ENCODE peak calls at places on chromosomes 12 and 14, in six cellular contexts. One of them, this sample, is unnamed.

GRCh38 chr12:116878567-116879508 is 2.4 kb downstream of the HRK start:
- DNase-seq in testis: no peak
- DNase-seq in glutamatergic neuron: peak; percentile 48
- DNase-seq in transverse colon: peak; percentile 69
- DNase-seq in AG04450: no peak
- DNase-seq in gastrocnemius medialis: no peak
- DNase-seq in this sample: no peak

GRCh38 chr12:103884316-103884715 is 43.3 kb upstream of the NT5DC3 start:
- DNase-seq in testis: peak; percentile 56
- DNase-seq in glutamatergic neuron: no peak
- DNase-seq in transverse colon: peak; percentile 24
- DNase-seq in AG04450: peak; percentile 45
- DNase-seq in gastrocnemius medialis: no peak
- DNase-seq in this sample: no peak

GRCh38 chr12:100110276-100110675 is 32.4 kb downstream of the BLTP3B start:
- DNase-seq in testis: no peak
- DNase-seq in glutamatergic neuron: no peak
- DNase-seq in transverse colon: no peak
- DNase-seq in AG04450: no peak
- DNase-seq in gastrocnemius medialis: no peak
- DNase-seq in this sample: no peak

GRCh38 chr12:39122562-39123204 is 217.3 kb upstream of the CPNE8 start:
- DNase-seq in testis: no peak
- DNase-seq in glutamatergic neuron: no peak
- DNase-seq in transverse colon: no peak
- DNase-seq in AG04450: no peak
- DNase-seq in gastrocnemius medialis: no peak
- DNase-seq in this sample: no peak

GRCh38 chr12:72289633-72290032 is 17.5 kb downstream of the TRHDE start:
- DNase-seq in testis: no peak
- DNase-seq in glutamatergic neuron: no peak
- DNase-seq in transverse colon: no peak
- DNase-seq in AG04450: no peak
- DNase-seq in gastrocnemius medialis: no peak
- DNase-seq in this sample: no peak

GRCh38 chr12:32454075-32454474 is 54.7 kb downstream of the FGD4 start:
- DNase-seq in testis: no peak
- DNase-seq in glutamatergic neuron: no peak
- DNase-seq in transverse colon: no peak
- DNase-seq in AG04450: peak; percentile 21
- DNase-seq in gastrocnemius medialis: no peak
- DNase-seq in this sample: no peak

GRCh38 chr14:72855913-72856312 is 38.0 kb downstream of the DPF3 start:
- DNase-seq in testis: no peak
- DNase-seq in glutamatergic neuron: no peak
- DNase-seq in transverse colon: peak; percentile 55
- DNase-seq in AG04450: no peak
- DNase-seq in gastrocnemius medialis: peak; percentile 52
- DNase-seq in this sample: no peak

GRCh38 chr12:52253391-52254179 is 20.5 kb downstream of the KRT7 start:
- DNase-seq in testis: no peak
- DNase-seq in glutamatergic neuron: no peak
- DNase-seq in transverse colon: no peak
- DNase-seq in AG04450: no peak
- DNase-seq in gastrocnemius medialis: peak; percentile 1
- DNase-seq in this sample: peak; percentile 39

GRCh38 chr12:68157295-68157871 is 2.2 kb downstream of the IFNG start:
- DNase-seq in testis: no peak
- DNase-seq in glutamatergic neuron: no peak
- DNase-seq in transverse colon: no peak
- DNase-seq in AG04450: no peak
- DNase-seq in gastrocnemius medialis: no peak
- DNase-seq in this sample: no peak

GRCh38 chr14:94480809-94481208 is 4.8 kb upstream of the SERPINA9 start:
- DNase-seq in testis: no peak
- DNase-seq in glutamatergic neuron: no peak
- DNase-seq in transverse colon: no peak
- DNase-seq in AG04450: no peak
- DNase-seq in gastrocnemius medialis: no peak
- DNase-seq in this sample: no peak

GRCh38 chr14:92074555-92074954 is 31.8 kb downstream of the ATXN3 start:
- DNase-seq in testis: no peak
- DNase-seq in glutamatergic neuron: no peak
- DNase-seq in transverse colon: no peak
- DNase-seq in AG04450: no peak
- DNase-seq in gastrocnemius medialis: no peak
- DNase-seq in this sample: no peak

GRCh38 chr12:11513288-11513687 is 117.9 kb upstream of the PRB2 start:
- DNase-seq in testis: no peak
- DNase-seq in glutamatergic neuron: no peak
- DNase-seq in transverse colon: no peak
- DNase-seq in AG04450: no peak
- DNase-seq in gastrocnemius medialis: no peak
- DNase-seq in this sample: no peak

GRCh38 chr12:108332791-108333382 is 6.2 kb downstream of the CMKLR1 start:
- DNase-seq in testis: peak; percentile 35
- DNase-seq in glutamatergic neuron: no peak
- DNase-seq in transverse colon: peak; percentile 42
- DNase-seq in AG04450: no peak
- DNase-seq in gastrocnemius medialis: peak; percentile 68
- DNase-seq in this sample: peak; percentile 82

GRCh38 chr12:96193725-96194571 is at the start of gene ELK3:
- DNase-seq in testis: peak; percentile 64
- DNase-seq in glutamatergic neuron: peak; percentile 57
- DNase-seq in transverse colon: peak; percentile 78
- DNase-seq in AG04450: no peak
- DNase-seq in gastrocnemius medialis: peak; percentile 36
- DNase-seq in this sample: peak; percentile 76

GRCh38 chr12:96136720-96137378 is 57.3 kb upstream of the ELK3 start:
- DNase-seq in testis: no peak
- DNase-seq in glutamatergic neuron: no peak
- DNase-seq in transverse colon: no peak
- DNase-seq in AG04450: no peak
- DNase-seq in gastrocnemius medialis: no peak
- DNase-seq in this sample: no peak

GRCh38 chr12:25135531-25136154 is 59.3 kb downstream of the DNAI7 start:
- DNase-seq in testis: no peak
- DNase-seq in glutamatergic neuron: no peak
- DNase-seq in transverse colon: peak; percentile 8
- DNase-seq in AG04450: no peak
- DNase-seq in gastrocnemius medialis: no peak
- DNase-seq in this sample: no peak

GRCh38 chr12:32736445-32736844 is 19.3 kb downstream of the YARS2 start:
- DNase-seq in testis: no peak
- DNase-seq in glutamatergic neuron: no peak
- DNase-seq in transverse colon: no peak
- DNase-seq in AG04450: no peak
- DNase-seq in gastrocnemius medialis: no peak
- DNase-seq in this sample: no peak

GRCh38 chr12:27852742-27853141 is 72.7 kb upstream of the MANSC4 start:
- DNase-seq in testis: no peak
- DNase-seq in glutamatergic neuron: no peak
- DNase-seq in transverse colon: no peak
- DNase-seq in AG04450: no peak
- DNase-seq in gastrocnemius medialis: no peak
- DNase-seq in this sample: no peak

GRCh38 chr12:76183459-76184186 is 99.1 kb upstream of the NAP1L1 start:
- DNase-seq in testis: no peak
- DNase-seq in glutamatergic neuron: no peak
- DNase-seq in transverse colon: no peak
- DNase-seq in AG04450: peak; percentile 96
- DNase-seq in gastrocnemius medialis: peak; percentile 26
- DNase-seq in this sample: no peak

GRCh38 chr12:51524386-51524901 is 66.6 kb upstream of the SCN8A start:
- DNase-seq in testis: no peak
- DNase-seq in glutamatergic neuron: no peak
- DNase-seq in transverse colon: no peak
- DNase-seq in AG04450: no peak
- DNase-seq in gastrocnemius medialis: no peak
- DNase-seq in this sample: no peak

GRCh38 chr14:89566644-89567411 is 149.8 kb upstream of the FOXN3 start:
- DNase-seq in testis: no peak
- DNase-seq in glutamatergic neuron: no peak
- DNase-seq in transverse colon: no peak
- DNase-seq in AG04450: no peak
- DNase-seq in gastrocnemius medialis: no peak
- DNase-seq in this sample: no peak

GRCh38 chr14:89564291-89564957 is 147.4 kb upstream of the FOXN3 start:
- DNase-seq in testis: no peak
- DNase-seq in glutamatergic neuron: no peak
- DNase-seq in transverse colon: no peak
- DNase-seq in AG04450: no peak
- DNase-seq in gastrocnemius medialis: no peak
- DNase-seq in this sample: no peak

GRCh38 chr14:89564999-89565398 is 148.0 kb upstream of the FOXN3 start:
- DNase-seq in testis: no peak
- DNase-seq in glutamatergic neuron: no peak
- DNase-seq in transverse colon: no peak
- DNase-seq in AG04450: no peak
- DNase-seq in gastrocnemius medialis: no peak
- DNase-seq in this sample: no peak

GRCh38 chr14:89566180-89566579 is 149.1 kb upstream of the FOXN3 start:
- DNase-seq in testis: no peak
- DNase-seq in glutamatergic neuron: no peak
- DNase-seq in transverse colon: no peak
- DNase-seq in AG04450: no peak
- DNase-seq in gastrocnemius medialis: no peak
- DNase-seq in this sample: no peak

GRCh38 chr14:89563503-89563902 is 146.5 kb upstream of the FOXN3 start:
- DNase-seq in testis: no peak
- DNase-seq in glutamatergic neuron: no peak
- DNase-seq in transverse colon: no peak
- DNase-seq in AG04450: no peak
- DNase-seq in gastrocnemius medialis: no peak
- DNase-seq in this sample: no peak
- TF ChIP-seq CTCF in testis: no peak
- TF ChIP-seq CTCF in glutamatergic neuron: no peak
- TF ChIP-seq CTCF in transverse colon: no peak
- TF ChIP-seq CTCF in AG04450: no peak
- TF ChIP-seq CTCF in gastrocnemius medialis: no peak
- TF ChIP-seq CTCF in this sample: no peak

DNA sequence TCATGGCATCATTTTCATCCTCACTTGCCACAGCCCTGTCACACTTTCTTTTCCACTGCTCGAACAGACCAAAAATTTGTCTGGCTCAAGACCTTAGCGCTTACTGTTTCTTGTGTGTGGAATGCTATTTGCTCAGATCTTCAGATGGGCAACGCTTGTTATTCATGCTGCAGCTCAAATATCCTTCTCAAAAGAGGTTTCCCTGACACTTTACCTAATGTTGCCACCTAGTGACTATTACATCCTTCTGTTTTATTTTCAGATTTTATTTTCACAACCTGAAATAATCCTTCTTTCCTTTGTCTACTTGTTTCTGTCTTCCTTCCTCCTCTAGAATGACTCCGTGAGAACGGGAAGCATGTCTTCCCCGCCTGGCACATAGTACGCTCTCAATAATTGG is 5.6 kb downstream of the FBXO33 start:
- DNase-seq in testis: no peak
- DNase-seq in glutamatergic neuron: no peak
- DNase-seq in transverse colon: no peak
- DNase-seq in AG04450: no peak
- DNase-seq in gastrocnemius medialis: no peak
- DNase-seq in this sample: no peak
- TF ChIP-seq CTCF in testis: no peak
- TF ChIP-seq CTCF in glutamatergic neuron: no peak
- TF ChIP-seq CTCF in transverse colon: no peak
- TF ChIP-seq CTCF in AG04450: peak; percentile 36
- TF ChIP-seq CTCF in gastrocnemius medialis: no peak
- TF ChIP-seq CTCF in this sample: peak; percentile 23

DNA sequence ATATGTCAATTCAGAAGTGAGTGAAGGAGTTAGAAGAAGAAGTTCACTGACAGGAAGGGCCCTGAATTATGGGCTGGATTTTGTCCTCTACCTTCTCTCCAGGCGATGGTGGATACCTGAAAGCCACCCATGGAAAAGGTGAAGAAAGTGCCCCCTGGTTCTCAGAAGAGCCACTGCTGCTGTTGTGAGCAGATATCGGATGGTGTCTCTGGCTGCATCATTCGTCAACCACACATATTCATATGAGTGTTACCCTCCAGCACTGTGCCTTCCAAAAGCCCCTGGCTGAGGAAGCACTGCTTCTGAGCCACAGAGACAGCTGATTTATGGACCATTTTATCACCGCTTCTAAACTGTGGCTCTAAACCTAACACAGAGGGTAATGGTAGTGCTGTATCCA is 2.0 kb upstream of the ACTN1 start:
- DNase-seq in testis: no peak
- DNase-seq in glutamatergic neuron: no peak
- DNase-seq in transverse colon: no peak
- DNase-seq in AG04450: no peak
- DNase-seq in gastrocnemius medialis: no peak
- DNase-seq in this sample: no peak
- TF ChIP-seq CTCF in testis: no peak
- TF ChIP-seq CTCF in glutamatergic neuron: no peak
- TF ChIP-seq CTCF in transverse colon: no peak
- TF ChIP-seq CTCF in AG04450: no peak
- TF ChIP-seq CTCF in gastrocnemius medialis: no peak
- TF ChIP-seq CTCF in this sample: no peak

DNA sequence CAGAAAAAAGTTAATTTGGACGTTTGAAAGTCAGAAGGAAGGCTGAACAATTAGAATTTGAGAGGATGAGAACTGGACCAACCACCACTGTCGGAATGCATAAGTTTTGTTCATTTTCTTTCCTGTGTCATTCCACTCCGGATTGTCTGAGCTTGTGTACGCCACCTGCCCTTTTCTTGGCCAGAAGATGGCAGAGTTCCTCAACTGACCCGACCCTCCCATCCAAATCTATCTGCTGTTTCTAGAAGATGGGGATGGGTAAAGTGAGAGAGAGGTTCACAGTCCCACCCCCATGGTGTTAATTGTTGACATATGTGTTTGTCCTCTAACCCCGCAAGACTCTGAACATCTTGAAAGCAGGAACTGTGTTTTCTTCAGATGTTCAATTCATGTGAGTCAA is 388.0 kb downstream of the VRK1 start:
- DNase-seq in testis: peak; percentile 26
- DNase-seq in glutamatergic neuron: no peak
- DNase-seq in transverse colon: no peak
- DNase-seq in AG04450: no peak
- DNase-seq in gastrocnemius medialis: no peak
- DNase-seq in this sample: no peak
- TF ChIP-seq CTCF in testis: no peak
- TF ChIP-seq CTCF in glutamatergic neuron: peak; percentile 32
- TF ChIP-seq CTCF in transverse colon: no peak
- TF ChIP-seq CTCF in AG04450: no peak
- TF ChIP-seq CTCF in gastrocnemius medialis: no peak
- TF ChIP-seq CTCF in this sample: peak; percentile 27

This sample was measured in lower lobe of right lung.